ENCODE peak calls at places on chromosomes 13 and 19, in seven cellular contexts. One of them, this sample, is unnamed.

GRCh38 chr19:10290439-10290875 is 705 bp downstream of the ICAM5 start:
- DNase-seq in endothelial cell of umbilical vein: no peak
- DNase-seq in uterus: no peak
- DNase-seq in esophagus squamous epithelium: no peak
- DNase-seq in K562: no peak
- DNase-seq in H1: peak; percentile 81
- DNase-seq in Peyer's patch: no peak
- DNase-seq in this sample: no peak

GRCh38 chr13:76991432-76991795 is 467 bp upstream of the CLN5 start:
- DNase-seq in H1: no peak
- DNase-seq in K562: peak; percentile 8
- DNase-seq in Peyer's patch: peak; percentile 63
- DNase-seq in endothelial cell of umbilical vein: no peak
- DNase-seq in esophagus squamous epithelium: peak; percentile 44
- DNase-seq in uterus: peak; percentile 30
- DNase-seq in this sample: no peak

GRCh38 chr13:24734951-24735350 is 29.0 kb upstream of the RNF17 start:
- DNase-seq in Peyer's patch: peak; percentile 2
- DNase-seq in esophagus squamous epithelium: no peak
- DNase-seq in K562: no peak
- DNase-seq in endothelial cell of umbilical vein: no peak
- DNase-seq in uterus: no peak
- DNase-seq in H1: no peak
- DNase-seq in this sample: no peak

GRCh38 chr13:75486146-75486545 is 4.2 kb upstream of the TBC1D4 start:
- DNase-seq in endothelial cell of umbilical vein: no peak
- DNase-seq in Peyer's patch: no peak
- DNase-seq in esophagus squamous epithelium: no peak
- DNase-seq in K562: no peak
- DNase-seq in uterus: no peak
- DNase-seq in H1: no peak
- DNase-seq in this sample: no peak

GRCh38 chr19:40365613-40366401 is 17.3 kb downstream of the PLD3 start:
- DNase-seq in esophagus squamous epithelium: no peak
- DNase-seq in endothelial cell of umbilical vein: peak; percentile 89
- DNase-seq in uterus: peak; percentile 66
- DNase-seq in Peyer's patch: no peak
- DNase-seq in H1: peak; percentile 86
- DNase-seq in K562: peak; percentile 97
- DNase-seq in this sample: peak; percentile 83

GRCh38 chr13:34833562-34834182 is 108.4 kb upstream of the NBEA start:
- DNase-seq in K562: no peak
- DNase-seq in Peyer's patch: no peak
- DNase-seq in H1: peak; percentile 50
- DNase-seq in endothelial cell of umbilical vein: peak; percentile 4
- DNase-seq in uterus: no peak
- DNase-seq in esophagus squamous epithelium: no peak
- DNase-seq in this sample: no peak

GRCh38 chr19:35332817-35333216 is 3.8 kb downstream of the CD22 start:
- DNase-seq in H1: no peak
- DNase-seq in K562: no peak
- DNase-seq in endothelial cell of umbilical vein: no peak
- DNase-seq in Peyer's patch: peak; percentile 72
- DNase-seq in esophagus squamous epithelium: no peak
- DNase-seq in uterus: no peak
- DNase-seq in this sample: no peak

GRCh38 chr13:95497307-95497943 is 55.1 kb upstream of the CLDN10 start:
- DNase-seq in H1: no peak
- DNase-seq in Peyer's patch: no peak
- DNase-seq in esophagus squamous epithelium: no peak
- DNase-seq in endothelial cell of umbilical vein: peak; percentile 14
- DNase-seq in uterus: no peak
- DNase-seq in K562: no peak
- DNase-seq in this sample: no peak

GRCh38 chr13:72694314-72694713 is 33.1 kb downstream of the MZT1 start:
- DNase-seq in H1: no peak
- DNase-seq in uterus: no peak
- DNase-seq in K562: no peak
- DNase-seq in esophagus squamous epithelium: no peak
- DNase-seq in Peyer's patch: no peak
- DNase-seq in endothelial cell of umbilical vein: peak; percentile 49
- DNase-seq in this sample: no peak

GRCh38 chr19:988081-988480 is 3.9 kb downstream of the WDR18 start:
- DNase-seq in K562: no peak
- DNase-seq in uterus: no peak
- DNase-seq in endothelial cell of umbilical vein: no peak
- DNase-seq in H1: no peak
- DNase-seq in Peyer's patch: no peak
- DNase-seq in esophagus squamous epithelium: no peak
- DNase-seq in this sample: no peak

DNA sequence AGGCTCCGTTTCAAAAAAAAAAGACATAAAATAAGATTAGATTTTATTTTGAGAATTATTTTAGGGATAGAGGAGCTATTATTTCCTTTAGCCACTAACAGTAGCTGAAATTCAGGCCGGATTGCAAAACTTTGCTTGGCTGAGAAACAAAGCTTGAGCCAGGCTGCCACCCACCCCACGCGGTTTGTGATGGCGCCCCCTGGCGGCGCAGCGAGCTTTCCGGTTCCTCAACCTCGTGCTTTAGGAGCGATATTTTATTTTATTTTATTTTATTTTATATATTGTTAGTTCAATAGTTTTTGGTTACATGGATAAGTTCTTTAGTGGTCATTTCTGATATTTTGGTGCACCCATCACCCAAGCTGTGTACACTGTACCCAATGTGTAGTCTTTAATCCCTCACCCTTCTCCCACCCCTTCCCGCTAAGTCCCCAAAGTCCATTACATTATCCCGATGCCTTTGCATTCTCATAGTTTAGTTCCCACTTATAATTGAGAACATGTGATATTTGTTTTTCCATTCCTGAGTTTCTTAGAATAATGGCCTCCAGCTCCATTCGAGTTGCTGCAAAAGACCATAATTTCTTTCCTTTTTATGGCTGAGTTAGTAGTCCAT is 19.8 kb upstream of the CEACAM4 start:
- DNase-seq in uterus: no peak
- DNase-seq in Peyer's patch: no peak
- DNase-seq in K562: peak; percentile 55
- DNase-seq in esophagus squamous epithelium: no peak
- DNase-seq in H1: peak; percentile 63
- DNase-seq in endothelial cell of umbilical vein: no peak
- DNase-seq in this sample: no peak
- TF ChIP-seq CTCF in uterus: no peak
- TF ChIP-seq CTCF in Peyer's patch: peak; percentile 37
- TF ChIP-seq CTCF in K562: peak; percentile 65
- TF ChIP-seq CTCF in esophagus squamous epithelium: peak; percentile 40
- TF ChIP-seq CTCF in H1: peak; percentile 26
- TF ChIP-seq CTCF in endothelial cell of umbilical vein: peak; percentile 55
- TF ChIP-seq CTCF in this sample: peak; percentile 14

GRCh38 chr19:5990289-5990797 is 12.4 kb upstream of the RANBP3 start:
- DNase-seq in endothelial cell of umbilical vein: no peak
- DNase-seq in uterus: no peak
- DNase-seq in esophagus squamous epithelium: no peak
- DNase-seq in K562: peak; percentile 79
- DNase-seq in Peyer's patch: no peak
- DNase-seq in H1: peak; percentile 65
- DNase-seq in this sample: no peak
- H3K4me1 ChIP-seq in endothelial cell of umbilical vein: peaks cover 27% of the 10 kb centered on the region
- H3K4me1 ChIP-seq in uterus: no peaks in the 10 kb centered on the region
- H3K4me1 ChIP-seq in esophagus squamous epithelium: peaks cover 8% of the 10 kb centered on the region
- H3K4me1 ChIP-seq in K562: peaks cover 30% of the 10 kb centered on the region
- H3K4me1 ChIP-seq in Peyer's patch: no peaks in the 10 kb centered on the region
- H3K4me1 ChIP-seq in H1: peaks cover 5% of the 10 kb centered on the region
- H3K4me1 ChIP-seq in this sample: no peaks in the 10 kb centered on the region

DNA sequence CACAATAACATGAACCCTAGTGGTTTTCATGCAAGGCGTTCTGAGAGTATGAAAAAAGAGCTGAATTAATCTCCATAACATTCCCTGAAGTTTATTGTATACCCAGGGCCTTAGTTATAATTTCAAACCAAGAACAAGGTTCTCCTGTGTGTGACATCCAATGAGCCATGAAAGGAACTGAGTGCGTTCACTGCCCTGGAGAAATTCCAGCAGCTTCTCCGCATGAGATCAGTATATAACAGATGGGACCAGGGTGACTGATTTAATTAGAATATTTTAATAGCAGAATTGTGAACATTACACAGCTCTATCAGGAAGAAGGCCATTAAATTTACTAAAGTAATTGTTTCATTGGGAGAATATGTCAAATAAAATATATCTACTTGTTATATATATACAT is 1190.5 kb upstream of the SLC10A2 start:
- DNase-seq in endothelial cell of umbilical vein: no peak
- DNase-seq in K562: no peak
- DNase-seq in uterus: no peak
- DNase-seq in esophagus squamous epithelium: no peak
- DNase-seq in H1: no peak
- DNase-seq in Peyer's patch: no peak
- DNase-seq in this sample: no peak
- TF ChIP-seq POLR2A in endothelial cell of umbilical vein: no peak
- TF ChIP-seq POLR2A in K562: no peak
- TF ChIP-seq POLR2A in uterus: no peak
- TF ChIP-seq POLR2A in esophagus squamous epithelium: no peak
- TF ChIP-seq POLR2A in H1: no peak
- TF ChIP-seq POLR2A in Peyer's patch: no peak
- TF ChIP-seq POLR2A in this sample: no peak

GRCh38 chr13:97834255-97834654 is 119.2 kb upstream of the IPO5 start:
- DNase-seq in H1: no peak
- DNase-seq in uterus: no peak
- DNase-seq in esophagus squamous epithelium: no peak
- DNase-seq in endothelial cell of umbilical vein: no peak
- DNase-seq in Peyer's patch: no peak
- DNase-seq in K562: no peak
- DNase-seq in this sample: no peak
- TF ChIP-seq CTCF in H1: no peak
- TF ChIP-seq CTCF in uterus: no peak
- TF ChIP-seq CTCF in esophagus squamous epithelium: no peak
- TF ChIP-seq CTCF in endothelial cell of umbilical vein: no peak
- TF ChIP-seq CTCF in Peyer's patch: no peak
- TF ChIP-seq CTCF in K562: no peak
- TF ChIP-seq CTCF in this sample: no peak

GRCh38 chr19:39130337-39131254 is 5.0 kb downstream of the PAK4 start:
- DNase-seq in K562: no peak
- DNase-seq in esophagus squamous epithelium: no peak
- DNase-seq in H1: no peak
- DNase-seq in uterus: no peak
- DNase-seq in Peyer's patch: no peak
- DNase-seq in endothelial cell of umbilical vein: no peak
- DNase-seq in this sample: no peak
- H3K4me1 ChIP-seq in K562: peaks cover 60% of the 10 kb centered on the region
- H3K4me1 ChIP-seq in esophagus squamous epithelium: peaks cover 54% of the 10 kb centered on the region
- H3K4me1 ChIP-seq in H1: peaks cover 36% of the 10 kb centered on the region
- H3K4me1 ChIP-seq in uterus: peaks cover 22% of the 10 kb centered on the region
- H3K4me1 ChIP-seq in Peyer's patch: peaks cover 4% of the 10 kb centered on the region
- H3K4me1 ChIP-seq in endothelial cell of umbilical vein: peaks cover 37% of the 10 kb centered on the region
- H3K4me1 ChIP-seq in this sample: peaks cover 67% of the 10 kb centered on the region

DNA sequence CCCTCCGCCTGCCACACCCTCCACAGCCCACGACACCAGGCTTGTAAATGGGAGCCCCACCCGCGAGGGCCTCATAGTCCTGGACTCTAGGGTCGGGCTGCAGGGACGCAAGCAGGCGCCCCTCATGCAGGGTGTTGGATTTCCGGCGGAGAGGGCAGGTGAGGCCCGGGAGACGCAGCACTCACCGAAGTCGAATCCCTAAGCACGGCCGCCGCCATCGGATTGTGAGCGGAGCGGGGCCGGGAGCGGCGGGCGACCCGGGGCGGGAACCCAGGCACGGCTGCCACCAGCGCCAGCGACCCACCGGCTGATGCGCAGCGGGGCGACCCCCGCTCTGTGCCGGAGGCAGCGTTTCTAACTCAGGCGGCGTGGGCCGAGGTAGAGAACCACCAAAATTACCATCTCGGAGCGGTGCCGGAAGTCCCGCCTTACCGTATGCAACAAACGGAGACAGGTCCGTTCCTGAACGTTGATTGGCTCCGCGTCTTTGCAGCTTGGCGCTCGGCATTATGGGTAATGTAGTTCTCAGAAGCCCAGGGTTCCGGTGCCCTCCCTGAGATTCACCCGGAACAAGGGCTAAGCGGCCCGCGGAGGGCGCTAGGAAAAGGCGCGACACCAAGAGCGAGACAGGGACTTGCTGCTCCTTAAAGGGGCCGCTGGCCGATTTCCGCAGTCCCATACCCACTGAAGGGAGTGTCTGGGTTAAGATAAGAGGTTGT is at the start of gene ZNF416:
- DNase-seq in endothelial cell of umbilical vein: peak; percentile 96
- DNase-seq in H1: peak; percentile 90
- DNase-seq in uterus: peak; percentile 97
- DNase-seq in esophagus squamous epithelium: peak; percentile 88
- DNase-seq in K562: peak; percentile 96
- DNase-seq in Peyer's patch: peak; percentile 98
- DNase-seq in this sample: peak; percentile 99
- TF ChIP-seq POLR2A in endothelial cell of umbilical vein: no peak
- TF ChIP-seq POLR2A in H1: no peak
- TF ChIP-seq POLR2A in uterus: no peak
- TF ChIP-seq POLR2A in esophagus squamous epithelium: no peak
- TF ChIP-seq POLR2A in K562: no peak
- TF ChIP-seq POLR2A in Peyer's patch: no peak
- TF ChIP-seq POLR2A in this sample: no peak

GRCh38 chr19:17832443-17833208 is 11.3 kb upstream of the INSL3 start:
- DNase-seq in uterus: no peak
- DNase-seq in esophagus squamous epithelium: no peak
- DNase-seq in H1: no peak
- DNase-seq in Peyer's patch: no peak
- DNase-seq in endothelial cell of umbilical vein: no peak
- DNase-seq in K562: no peak
- DNase-seq in this sample: no peak

GRCh38 chr19:17836530-17836929 is 11.3 kb downstream of the JAK3 start:
- DNase-seq in Peyer's patch: no peak
- DNase-seq in uterus: no peak
- DNase-seq in H1: no peak
- DNase-seq in esophagus squamous epithelium: no peak
- DNase-seq in endothelial cell of umbilical vein: no peak
- DNase-seq in K562: no peak
- DNase-seq in this sample: no peak

GRCh38 chr19:17835182-17836006 is 12.4 kb downstream of the JAK3 start:
- DNase-seq in K562: no peak
- DNase-seq in H1: no peak
- DNase-seq in esophagus squamous epithelium: no peak
- DNase-seq in Peyer's patch: no peak
- DNase-seq in endothelial cell of umbilical vein: no peak
- DNase-seq in uterus: no peak
- DNase-seq in this sample: no peak

GRCh38 chr19:17831419-17831888 is 10.1 kb upstream of the INSL3 start:
- DNase-seq in Peyer's patch: no peak
- DNase-seq in endothelial cell of umbilical vein: no peak
- DNase-seq in uterus: no peak
- DNase-seq in K562: no peak
- DNase-seq in esophagus squamous epithelium: no peak
- DNase-seq in H1: no peak
- DNase-seq in this sample: no peak

GRCh38 chr19:17834350-17835181 is 13.2 kb downstream of the JAK3 start:
- DNase-seq in endothelial cell of umbilical vein: no peak
- DNase-seq in H1: peak; percentile 55
- DNase-seq in esophagus squamous epithelium: no peak
- DNase-seq in K562: peak; percentile 40
- DNase-seq in Peyer's patch: no peak
- DNase-seq in uterus: no peak
- DNase-seq in this sample: no peak
- TF ChIP-seq CTCF in endothelial cell of umbilical vein: no peak
- TF ChIP-seq CTCF in H1: peak; percentile 43
- TF ChIP-seq CTCF in esophagus squamous epithelium: no peak
- TF ChIP-seq CTCF in K562: peak; percentile 38
- TF ChIP-seq CTCF in Peyer's patch: no peak
- TF ChIP-seq CTCF in uterus: no peak
- TF ChIP-seq CTCF in this sample: no peak